ENCODE peak calls at places on chromosomes 7 and 10, in four cellular contexts. One of them, this sample, is unnamed.

GRCh38 chr7:151013728-151014497 is 10.4 kb downstream of the ATG9B start:
- DNase-seq in cardiac muscle cell: peak; percentile 59
- DNase-seq in IMR-90: peak; percentile 22
- DNase-seq in sigmoid colon: peak; percentile 84
- DNase-seq in this sample: peak; percentile 93

GRCh38 chr7:93551063-93551895 is 23.2 kb downstream of the CALCR start:
- DNase-seq in cardiac muscle cell: peak; percentile 67
- DNase-seq in IMR-90: peak; percentile 56
- DNase-seq in sigmoid colon: no peak
- DNase-seq in this sample: no peak

GRCh38 chr7:138239244-138239643 is 163.0 kb downstream of the AKR1D1 start:
- DNase-seq in IMR-90: no peak
- DNase-seq in sigmoid colon: no peak
- DNase-seq in cardiac muscle cell: no peak
- DNase-seq in this sample: no peak

GRCh38 chr7:84157171-84157570 is 37.4 kb downstream of the SEMA3A start:
- DNase-seq in sigmoid colon: no peak
- DNase-seq in IMR-90: no peak
- DNase-seq in cardiac muscle cell: no peak
- DNase-seq in this sample: no peak

GRCh38 chr7:130084037-130084875 is 13.9 kb downstream of the KLHDC10 start:
- DNase-seq in cardiac muscle cell: no peak
- DNase-seq in sigmoid colon: no peak
- DNase-seq in IMR-90: no peak
- DNase-seq in this sample: no peak

GRCh38 chr10:132861116-132861691 is 75.3 kb upstream of the NKX6-2 start:
- DNase-seq in sigmoid colon: peak; percentile 54
- DNase-seq in IMR-90: no peak
- DNase-seq in cardiac muscle cell: no peak
- DNase-seq in this sample: peak; percentile 60

GRCh38 chr7:124779194-124779593 is 13.6 kb upstream of the GPR37 start:
- DNase-seq in cardiac muscle cell: no peak
- DNase-seq in IMR-90: no peak
- DNase-seq in sigmoid colon: no peak
- DNase-seq in this sample: no peak

GRCh38 chr10:17872191-17873091 is 63.3 kb downstream of the MRC1 start:
- DNase-seq in IMR-90: peak; percentile 21
- DNase-seq in sigmoid colon: no peak
- DNase-seq in cardiac muscle cell: no peak
- DNase-seq in this sample: no peak

DNA sequence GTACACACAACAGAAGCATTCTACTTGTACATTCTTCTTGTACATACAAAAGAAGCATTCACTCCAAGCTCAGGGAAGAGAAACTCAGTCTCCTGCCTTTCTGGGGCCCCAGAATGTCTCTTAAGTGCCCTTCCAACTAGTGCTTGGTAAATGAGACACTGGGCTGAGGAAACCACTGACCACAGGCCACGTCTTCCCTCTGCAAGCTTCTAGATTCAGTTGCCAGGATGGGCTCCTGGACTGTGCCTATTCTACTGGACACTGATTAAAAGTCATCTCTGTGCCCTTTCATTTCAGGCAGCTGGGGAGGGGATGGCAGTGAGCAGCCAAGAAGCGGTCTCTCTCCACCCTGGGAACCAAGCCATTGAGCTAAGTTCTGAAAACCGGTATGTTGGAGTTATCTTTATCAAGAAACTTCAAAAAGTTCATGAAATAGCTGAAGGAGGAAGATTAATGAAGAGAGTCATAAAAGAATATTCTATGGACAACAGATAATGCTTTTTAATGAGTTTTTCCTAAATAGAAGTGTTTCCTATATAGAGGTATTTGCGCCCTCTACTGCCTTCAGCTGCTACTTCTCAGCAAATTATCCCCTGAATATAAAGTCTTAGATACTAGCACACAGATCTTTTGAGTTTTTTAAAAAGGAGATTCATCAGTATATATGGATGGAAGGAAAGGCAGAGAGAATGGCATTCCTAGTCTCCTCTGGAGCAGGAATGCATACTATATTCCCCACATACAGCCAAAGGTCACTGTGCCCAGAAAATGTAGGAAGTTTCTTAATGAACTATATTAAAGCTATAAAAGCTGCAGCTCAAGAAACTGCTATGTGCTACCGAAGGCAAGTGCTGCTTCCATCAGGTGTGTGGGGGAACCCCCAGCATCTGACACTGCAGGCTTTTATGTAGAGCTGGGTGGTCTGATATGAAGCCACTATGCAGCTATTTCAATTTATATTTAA is 8.4 kb upstream of the IFIT1B start:
- DNase-seq in sigmoid colon: no peak
- DNase-seq in IMR-90: peak; percentile 60
- DNase-seq in cardiac muscle cell: no peak
- DNase-seq in this sample: no peak
- TF ChIP-seq CTCF in sigmoid colon: no peak
- TF ChIP-seq CTCF in IMR-90: peak; percentile 76
- TF ChIP-seq CTCF in cardiac muscle cell: peak; percentile 68
- TF ChIP-seq CTCF in this sample: peak; percentile 43

DNA sequence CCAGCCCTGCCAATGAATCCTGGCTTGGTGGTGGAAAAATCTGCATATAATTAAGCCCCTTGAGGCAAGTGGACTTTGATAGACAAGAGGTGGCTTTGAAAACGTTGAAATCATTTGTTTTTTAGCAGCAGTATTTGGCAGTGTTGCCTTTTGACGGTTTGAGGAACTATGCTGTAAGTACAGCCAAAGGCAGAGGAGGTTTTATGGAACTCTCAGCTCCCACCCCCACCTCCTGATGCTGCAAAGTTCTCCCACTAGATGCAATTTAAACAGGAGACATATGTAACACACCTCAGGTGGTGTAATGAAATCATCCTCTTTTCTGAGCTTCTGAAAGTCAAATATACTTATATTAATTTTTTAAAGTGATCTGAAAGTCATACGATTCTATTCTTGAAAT is 295.7 kb downstream of the DPP6 start:
- DNase-seq in cardiac muscle cell: no peak
- DNase-seq in IMR-90: no peak
- DNase-seq in sigmoid colon: no peak
- DNase-seq in this sample: no peak
- H3K9me3 ChIP-seq in cardiac muscle cell: no peaks in the 10 kb centered on the region
- H3K9me3 ChIP-seq in IMR-90: peaks cover 27% of the 10 kb centered on the region
- H3K9me3 ChIP-seq in sigmoid colon: no peaks in the 10 kb centered on the region
- H3K9me3 ChIP-seq in this sample: peaks cover 2% of the 10 kb centered on the region

DNA sequence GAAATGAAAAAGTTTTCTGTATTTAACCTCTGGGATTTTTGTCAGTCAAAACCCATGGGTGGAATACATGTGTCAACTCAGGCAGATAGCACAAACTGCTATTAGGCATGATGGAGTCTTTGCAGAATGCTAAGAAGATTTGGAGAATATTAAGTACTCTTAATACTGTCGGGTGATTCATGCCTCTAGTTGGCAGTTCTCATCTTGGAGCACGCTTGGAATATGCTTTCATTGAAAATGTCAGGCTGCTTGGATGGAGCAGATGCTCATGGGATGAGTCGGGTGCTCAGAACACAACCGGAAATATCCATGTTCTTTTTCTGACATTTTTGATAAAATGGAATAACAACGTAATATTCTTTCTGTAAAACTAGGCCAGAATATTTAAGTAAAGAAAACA is 27.6 kb upstream of the PRKG1 start:
- DNase-seq in IMR-90: no peak
- DNase-seq in cardiac muscle cell: no peak
- DNase-seq in sigmoid colon: no peak
- DNase-seq in this sample: no peak
- H3K4me1 ChIP-seq in IMR-90: no peaks in the 10 kb centered on the region
- H3K4me1 ChIP-seq in cardiac muscle cell: no peaks in the 10 kb centered on the region
- H3K4me1 ChIP-seq in sigmoid colon: no peaks in the 10 kb centered on the region
- H3K4me1 ChIP-seq in this sample: no peaks in the 10 kb centered on the region

DNA sequence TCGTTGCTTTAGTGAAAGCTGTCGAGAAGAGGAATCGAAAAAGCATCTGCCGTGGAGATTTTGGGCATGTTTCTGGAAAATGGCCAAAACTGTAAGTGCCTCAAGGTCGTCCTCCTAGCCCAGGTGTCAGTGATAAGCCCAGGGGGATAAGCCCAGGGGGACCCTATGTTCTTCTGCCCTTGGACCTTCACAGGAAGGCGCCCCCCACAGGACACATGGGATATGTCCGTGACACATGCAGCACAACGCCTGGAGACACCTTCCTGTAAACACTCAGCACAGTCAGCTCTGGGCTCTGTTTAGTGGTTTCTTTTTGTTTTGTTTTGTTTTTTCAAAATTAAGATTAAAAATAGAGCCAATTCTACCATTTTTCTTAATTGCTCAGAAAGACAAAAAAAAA is 272.7 kb downstream of the KLF6 start:
- DNase-seq in cardiac muscle cell: no peak
- DNase-seq in sigmoid colon: no peak
- DNase-seq in IMR-90: no peak
- DNase-seq in this sample: no peak
- TF ChIP-seq CTCF in cardiac muscle cell: peak; percentile 12
- TF ChIP-seq CTCF in sigmoid colon: no peak
- TF ChIP-seq CTCF in IMR-90: no peak
- TF ChIP-seq CTCF in this sample: no peak

GRCh38 chr10:1625731-1626130 is 111.6 kb downstream of the ADARB2 start:
- DNase-seq in IMR-90: no peak
- DNase-seq in cardiac muscle cell: no peak
- DNase-seq in sigmoid colon: peak; percentile 56
- DNase-seq in this sample: no peak

GRCh38 chr10:1625079-1625478 is 112.2 kb downstream of the ADARB2 start:
- DNase-seq in cardiac muscle cell: no peak
- DNase-seq in sigmoid colon: peak; percentile 48
- DNase-seq in IMR-90: no peak
- DNase-seq in this sample: no peak

GRCh38 chr10:1627945-1628344 is 109.4 kb downstream of the ADARB2 start:
- DNase-seq in sigmoid colon: no peak
- DNase-seq in IMR-90: no peak
- DNase-seq in cardiac muscle cell: no peak
- DNase-seq in this sample: peak; percentile 53

GRCh38 chr10:1626410-1626809 is 110.9 kb downstream of the ADARB2 start:
- DNase-seq in IMR-90: no peak
- DNase-seq in sigmoid colon: peak; percentile 47
- DNase-seq in cardiac muscle cell: no peak
- DNase-seq in this sample: peak; percentile 62

DNA sequence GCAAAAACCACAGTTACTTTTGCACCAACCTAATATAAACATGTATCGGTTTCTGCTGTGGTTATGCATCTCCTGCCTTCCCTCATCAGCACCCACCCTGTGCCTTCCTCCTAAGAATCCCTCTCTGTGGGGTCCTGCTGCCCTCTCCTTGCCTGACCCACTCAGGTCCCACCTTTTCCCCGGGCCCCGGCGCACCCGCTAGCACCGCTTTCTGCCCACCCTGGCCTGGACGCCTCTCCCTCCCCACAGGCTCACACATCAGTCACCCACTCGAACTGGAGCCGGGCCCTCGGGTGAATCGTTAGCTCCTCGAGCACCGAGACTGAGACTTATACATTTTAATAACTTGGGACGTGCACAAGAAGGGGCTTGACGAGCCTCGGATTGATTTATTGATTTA is 110.5 kb downstream of the ADARB2 start:
- DNase-seq in sigmoid colon: peak; percentile 33
- DNase-seq in IMR-90: no peak
- DNase-seq in cardiac muscle cell: no peak
- DNase-seq in this sample: no peak
- H3K9me3 ChIP-seq in sigmoid colon: peaks cover 2% of the 10 kb centered on the region
- H3K9me3 ChIP-seq in IMR-90: peaks cover 48% of the 10 kb centered on the region
- H3K9me3 ChIP-seq in cardiac muscle cell: no peaks in the 10 kb centered on the region
- H3K9me3 ChIP-seq in this sample: no peaks in the 10 kb centered on the region

GRCh38 chr7:18505870-18506460 is 10.4 kb downstream of the HDAC9 start:
- DNase-seq in cardiac muscle cell: no peak
- DNase-seq in IMR-90: peak; percentile 76
- DNase-seq in sigmoid colon: no peak
- DNase-seq in this sample: no peak

GRCh38 chr7:18508441-18509427 is 13.2 kb downstream of the HDAC9 start:
- DNase-seq in sigmoid colon: no peak
- DNase-seq in cardiac muscle cell: peak; percentile 45
- DNase-seq in IMR-90: peak; percentile 98
- DNase-seq in this sample: no peak

GRCh38 chr7:18513343-18513742 is 17.8 kb downstream of the HDAC9 start:
- DNase-seq in IMR-90: no peak
- DNase-seq in sigmoid colon: no peak
- DNase-seq in cardiac muscle cell: no peak
- DNase-seq in this sample: no peak

GRCh38 chr7:18511351-18511750 is 15.8 kb downstream of the HDAC9 start:
- DNase-seq in cardiac muscle cell: no peak
- DNase-seq in sigmoid colon: no peak
- DNase-seq in IMR-90: no peak
- DNase-seq in this sample: no peak

DNA sequence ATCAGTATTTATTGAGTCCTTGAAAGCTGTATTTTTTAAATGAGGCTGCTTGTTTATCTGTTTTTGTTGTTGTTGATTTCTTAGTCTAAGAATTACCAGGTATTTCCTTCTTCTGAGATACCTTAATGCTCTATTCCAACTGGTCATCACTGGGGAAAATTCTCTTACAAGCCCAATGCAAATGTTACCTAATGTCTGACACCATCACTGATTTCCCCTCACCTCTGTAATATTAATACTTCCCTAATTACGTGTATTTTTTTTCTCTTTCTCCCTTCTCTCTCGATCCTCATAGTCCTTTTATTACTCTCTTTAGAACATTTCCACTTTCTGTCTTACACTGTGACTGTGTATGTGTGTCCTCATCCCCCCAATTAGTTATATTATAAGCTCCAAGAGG is 13.9 kb downstream of the HDAC9 start:
- DNase-seq in sigmoid colon: no peak
- DNase-seq in IMR-90: peak; percentile 4
- DNase-seq in cardiac muscle cell: no peak
- DNase-seq in this sample: no peak
- H3K4me1 ChIP-seq in sigmoid colon: no peaks in the 10 kb centered on the region
- H3K4me1 ChIP-seq in IMR-90: peaks cover 2% of the 10 kb centered on the region
- H3K4me1 ChIP-seq in cardiac muscle cell: peaks cover 38% of the 10 kb centered on the region
- H3K4me1 ChIP-seq in this sample: no peaks in the 10 kb centered on the region